ENCODE peak calls at places on chromosome 16, in nine cellular contexts. U is T-helper 1 cell; C is activated T-cell treated with anti-CD3 and anti-CD28 coated beads, Interleukin-2, amount 50 U/mL, for 72 hours; G is NCI-H748 treated with DMSO at 0.1 percent for 48 hours; E is left ventricle myocardium inferior; A is AG08395; L is kidney epithelial cell; F is stimulated activated CD4-positive, alpha-beta T cell treated with anti-CD3 and anti-CD28 coated beads, Interleukin-2, amount 100 ng/mL, for 48 hours; H is T-cell. D is an unnamed sample.

GRCh38 chr16:66858740-66859396 is 14.7 kb downstream of the CA7 start:
- DNase-seq in U (no peak), C (no peak), G (no peak), E (peak), A (peak), L (no peak), F (no peak), H (no peak), D (peak)

GRCh38 chr16:15044286-15044685 is 11.6 kb downstream of the NTAN1 start:
- DNase-seq in U (no peak), C (no peak), G (no peak), E (no peak), A (no peak), L (no peak), F (no peak), H (no peak), D (no peak)

GRCh38 chr16:56932588-56933265 is 785 bp downstream of the HERPUD1 start:
- DNase-seq in U (no peak), C (peak), G (peak), E (peak), A (peak), L (no peak), F (no peak), H (peak), D (peak)

GRCh38 chr16:56551796-56552738 is 12.8 kb upstream of the MT4 start:
- DNase-seq in U (no peak), C (no peak), G (no peak), E (no peak), A (no peak), L (no peak), F (no peak), H (no peak), D (no peak)

GRCh38 chr16:48609453-48610023 is 442 bp downstream of the N4BP1 start:
- DNase-seq in U (no peak), C (no peak), G (peak), E (peak), A (no peak), L (no peak), F (peak), H (peak), D (peak)

GRCh38 chr16:12054396-12054795 is 77.9 kb downstream of the SNX29 start:
- DNase-seq in U (no peak), C (no peak), G (no peak), E (no peak), A (no peak), L (no peak), F (no peak), H (no peak), D (no peak)

GRCh38 chr16:89290887-89291286 is 73.4 kb downstream of the ZNF778 start:
- DNase-seq in U (no peak), C (no peak), G (no peak), E (no peak), A (no peak), L (no peak), F (no peak), H (no peak), D (no peak)

GRCh38 chr16:49824600-49824999 is 31.3 kb downstream of the ZNF423 start:
- DNase-seq in U (no peak), C (no peak), G (no peak), E (no peak), A (no peak), L (no peak), F (no peak), H (no peak), D (no peak)

GRCh38 chr16:84730406-84731106 is 30.8 kb downstream of the USP10 start:
- DNase-seq in U (no peak), C (no peak), G (no peak), E (peak), A (peak), L (peak), F (no peak), H (peak), D (peak)

GRCh38 chr16:54935411-54936085 is 4.9 kb downstream of the IRX5 start:
- DNase-seq in U (no peak), C (no peak), G (no peak), E (no peak), A (no peak), L (no peak), F (no peak), H (no peak), D (peak)

GRCh38 chr16:46747777-46748651 is at the start of gene MYLK3:
- DNase-seq in U (no peak), C (no peak), G (no peak), E (peak), A (no peak), L (no peak), F (no peak), H (no peak), D (peak)

GRCh38 chr16:46713634-46714033 is 24.2 kb downstream of the ORC6 start:
- DNase-seq in U (no peak), C (no peak), G (no peak), E (no peak), A (no peak), L (no peak), F (no peak), H (no peak), D (no peak)

GRCh38 chr16:12896562-12896961 is 4.8 kb upstream of the SHISA9 start:
- DNase-seq in U (no peak), C (no peak), G (peak), E (no peak), A (peak), L (no peak), F (no peak), H (no peak), D (peak)

GRCh38 chr16:89658221-89658879 is 714 bp downstream of the SPATA33 start:
- DNase-seq in U (no peak), C (peak), G (no peak), E (no peak), A (peak), L (no peak), F (no peak), H (no peak), D (peak)

GRCh38 chr16:1082952-1083675 is 10.6 kb downstream of the SSTR5 start:
- DNase-seq in U (no peak), C (no peak), G (no peak), E (no peak), A (no peak), L (no peak), F (no peak), H (no peak), D (peak)

GRCh38 chr16:29925173-29925804 is 737 bp downstream of the KCTD13 start:
- DNase-seq in U (no peak), C (no peak), G (no peak), E (no peak), A (no peak), L (no peak), F (no peak), H (peak), D (peak)

GRCh38 chr16:65122724-65122973 is 786 bp upstream of the CDH11 start:
- DNase-seq in U (no peak), C (no peak), G (no peak), E (no peak), A (no peak), L (no peak), F (no peak), H (no peak), D (no peak)

GRCh38 chr16:11396241-11397048 is 51.2 kb downstream of the RMI2 start:
- DNase-seq in U (no peak), C (peak), G (no peak), E (peak), A (peak), L (no peak), F (peak), H (peak), D (peak)

GRCh38 chr16:70696952-70697600 is 11.2 kb upstream of the MTSS2 start:
- DNase-seq in U (no peak), C (peak), G (no peak), E (no peak), A (no peak), L (no peak), F (no peak), H (peak), D (peak)

GRCh38 chr16:13359835-13360234 is 458.4 kb downstream of the SHISA9 start:
- DNase-seq in U (no peak), C (no peak), G (no peak), E (no peak), A (no peak), L (no peak), F (no peak), H (no peak), D (no peak)

GRCh38 chr16:57799619-57800212 is 2.6 kb downstream of the KIFC3 start:
- DNase-seq in U (no peak), C (no peak), G (no peak), E (no peak), A (no peak), L (no peak), F (no peak), H (no peak), D (no peak)

GRCh38 chr16:59180083-59180476 is 446.0 kb upstream of the GOT2 start:
- DNase-seq in U (no peak), C (no peak), G (no peak), E (no peak), A (no peak), L (no peak), F (no peak), H (no peak), D (no peak)

GRCh38 chr16:54076006-54076504 is 210.5 kb downstream of the IRX3 start:
- DNase-seq in U (no peak), C (no peak), G (no peak), E (no peak), A (no peak), L (no peak), F (no peak), H (no peak), D (no peak)

GRCh38 chr16:49523435-49524159 is 150.0 kb downstream of the C16orf78 start:
- DNase-seq in U (no peak), C (no peak), G (no peak), E (no peak), A (no peak), L (no peak), F (no peak), H (peak), D (no peak)